ENCODE peak calls at places on chromosome 15, in five cellular contexts. J is ACHN, T is T-cell, K is kidney tubule cell, V is mesothelial cell of epicardium. N is an unnamed sample.

GRCh38 chr15:80636675-80637074 is 58.4 kb upstream of the ABHD17C start:
- DNase-seq in V (no peak), J (no peak), K (no peak), T (no peak), N (no peak)

GRCh38 chr15:45112143-45112591 is 1.8 kb downstream of the DUOX2 start:
- DNase-seq in K (no peak), V (no peak), J (no peak), T (no peak), N (no peak)

GRCh38 chr15:64837502-64837901 is 4.2 kb upstream of the PLEKHO2 start:
- DNase-seq in T (peak; percentile 50), J (no peak), K (no peak), V (no peak), N (no peak)

GRCh38 chr15:40595773-40596172 is 1.7 kb downstream of the KNL1 start:
- DNase-seq in K (no peak), J (no peak), T (no peak), V (no peak), N (no peak)

GRCh38 chr15:101151286-101151685 is 100.6 kb downstream of the CHSY1 start:
- DNase-seq in T (no peak), J (no peak), K (peak; percentile 5), V (no peak), N (no peak)

GRCh38 chr15:43187544-43188155 is 2.4 kb downstream of the CCNDBP1 start:
- DNase-seq in J (peak; percentile 64), V (no peak), K (peak; percentile 64), T (no peak), N (peak; percentile 43)

GRCh38 chr15:33132722-33133345 is 61.7 kb downstream of the FMN1 start:
- DNase-seq in K (peak; percentile 80), V (no peak), J (peak; percentile 59), T (no peak), N (peak; percentile 62)

GRCh38 chr15:28109626-28110415 is 10.7 kb upstream of the OCA2 start:
- DNase-seq in J (no peak), K (no peak), V (no peak), T (no peak), N (no peak)

GRCh38 chr15:68234060-68234459 is 4.5 kb upstream of the CLN6 start:
- DNase-seq in V (no peak), K (no peak), T (no peak), J (no peak), N (no peak)

GRCh38 chr15:75203908-75204263 is 2.2 kb downstream of the C15orf39 start:
- DNase-seq in T (no peak), J (no peak), K (no peak), V (no peak), N (no peak)

GRCh38 chr15:81239190-81239589 is 42.5 kb downstream of the IL16 start:
- DNase-seq in V (no peak), T (no peak), J (no peak), K (no peak), N (no peak)

GRCh38 chr15:45187894-45188830 is at the start of gene SHF:
- DNase-seq in V (peak; percentile 70), J (peak; percentile 49), T (peak; percentile 56), K (no peak), N (no peak)

GRCh38 chr15:78934063-78935023 is 10.5 kb downstream of the CTSH start:
- DNase-seq in J (no peak), K (no peak), T (no peak), V (no peak), N (no peak)

GRCh38 chr15:90594297-90594696 is 64.6 kb downstream of the CRTC3 start:
- DNase-seq in V (no peak), J (no peak), K (peak; percentile 78), T (peak; percentile 87), N (no peak)

GRCh38 chr15:80856809-80857377 is 77.7 kb downstream of the CEMIP start:
- DNase-seq in T (no peak), V (no peak), K (peak; percentile 59), J (peak; percentile 31), N (no peak)